ENCODE peak calls at places on chromosomes 13 and 19, in four cellular contexts. V, F, S and Q are unnamed samples.

GRCh38 chr19:33727331-33728028 is 69.2 kb upstream of the KCTD15 start:
- DNase-seq in V (no peak), S (no peak), F (no peak), Q (no peak)

GRCh38 chr13:33109319-33109718 is 93.1 kb downstream of the KL start:
- DNase-seq in V (no peak), S (no peak), F (no peak), Q (peak; percentile 74)

GRCh38 chr13:41458939-41459753 is 1.8 kb downstream of the RGCC start:
- DNase-seq in V (no peak), F (peak; percentile 72), S (peak; percentile 56), Q (peak; percentile 78)

GRCh38 chr19:17332677-17333581 is 1.7 kb downstream of the ANO8 start:
- DNase-seq in F (peak; percentile 39), V (no peak), S (peak; percentile 90), Q (peak; percentile 48)

GRCh38 chr19:19656451-19657396 is 6.8 kb downstream of the ATP13A1 start:
- DNase-seq in V (no peak), S (no peak), F (no peak), Q (no peak)

GRCh38 chr19:31144471-31144870 is 204.8 kb downstream of the TSHZ3 start:
- DNase-seq in F (no peak), S (no peak), V (no peak), Q (no peak)

GRCh38 chr19:41939861-41940442 is 11.7 kb upstream of the ERFL start:
- DNase-seq in V (no peak), S (peak; percentile 46), F (no peak), Q (no peak)

GRCh38 chr13:32984857-32985626 is 31.2 kb upstream of the KL start:
- DNase-seq in F (peak; percentile 58), V (no peak), S (no peak), Q (no peak)

GRCh38 chr19:56111601-56112312 is 9.3 kb downstream of the ZNF787 start:
- DNase-seq in V (no peak), S (no peak), F (no peak), Q (no peak)

GRCh38 chr13:35225582-35225981 is 250.9 kb downstream of the MAB21L1 start:
- DNase-seq in F (no peak), S (no peak), V (no peak), Q (no peak)

GRCh38 chr13:59178344-59178743 is 985.4 kb downstream of the DIAPH3 start:
- DNase-seq in F (peak; percentile 3), V (no peak), S (no peak), Q (no peak)

GRCh38 chr13:59641261-59641660 is 522.5 kb downstream of the DIAPH3 start:
- DNase-seq in F (no peak), V (no peak), S (peak; percentile 64), Q (no peak)

GRCh38 chr19:52492991-52493470 is 34.4 kb upstream of the ZNF808 start:
- DNase-seq in S (peak; percentile 72), V (no peak), F (no peak), Q (no peak)

GRCh38 chr13:23889598-23890224 is 511 bp upstream of the MIPEP start:
- DNase-seq in F (no peak), S (no peak), V (no peak), Q (peak; percentile 22)

GRCh38 chr19:18493440-18494266 is 28.2 kb downstream of the ELL start:
- DNase-seq in F (no peak), V (no peak), S (no peak), Q (no peak)

GRCh38 chr19:51727349-51727880 is 3.6 kb upstream of the HAS1 start:
- DNase-seq in S (no peak), V (no peak), F (no peak), Q (peak; percentile 79)

DNA sequence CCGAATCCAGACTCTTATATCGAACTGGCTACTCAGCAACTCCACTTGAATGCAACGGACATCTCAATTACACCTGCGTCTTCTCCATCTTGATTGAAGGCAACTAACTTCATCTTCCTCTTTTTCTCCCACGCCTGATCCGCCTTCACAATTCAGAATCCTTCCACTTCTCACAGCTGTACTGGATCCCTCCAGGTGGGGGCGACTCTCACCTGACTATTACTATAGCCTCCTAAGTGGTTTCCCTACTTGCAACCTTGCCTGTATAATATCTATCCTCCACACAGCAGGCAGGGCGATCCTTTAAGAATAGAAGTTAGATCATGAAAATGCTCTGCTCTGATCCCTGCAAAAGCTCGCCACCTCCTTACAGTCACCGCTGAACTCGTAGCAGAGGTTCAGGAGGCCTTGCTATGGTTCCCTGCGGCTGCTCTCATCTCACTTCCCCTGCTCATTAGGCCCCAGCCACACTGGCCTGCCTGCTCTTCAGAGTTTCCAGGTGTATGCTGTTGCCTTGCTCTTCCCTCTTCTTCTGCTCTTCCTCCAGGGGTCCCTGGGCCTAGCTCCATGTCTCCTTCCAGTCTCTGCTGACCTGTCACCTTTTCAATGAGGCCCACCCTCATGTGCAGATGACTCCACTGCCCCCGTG is 31.9 kb downstream of the RFXAP start:
- DNase-seq in F (no peak), V (no peak), S (peak; percentile 74), Q (peak; percentile 1)
- TF ChIP-seq CTCF in F (peak; percentile 28), V (no peak), S (peak; percentile 45), Q (peak; percentile 34)

DNA sequence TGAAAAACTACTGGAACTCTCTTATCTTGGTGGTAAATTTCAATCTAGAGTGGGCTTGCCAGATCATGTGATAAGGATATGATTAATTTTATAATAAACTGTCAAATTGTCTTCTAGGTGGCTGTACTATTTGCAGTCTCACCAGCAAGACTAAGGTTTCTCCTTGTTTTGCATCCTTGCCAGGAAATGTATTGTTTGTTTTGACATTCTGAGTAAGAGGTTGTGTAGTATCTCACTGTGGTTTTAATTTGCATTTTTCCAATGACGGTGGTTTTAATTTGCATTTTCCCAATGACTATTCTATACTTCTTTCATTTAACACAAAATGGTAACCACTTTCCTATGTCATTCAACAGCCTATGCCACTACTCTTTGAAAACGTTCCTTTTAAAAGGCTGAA is 2.0 kb downstream of the CAB39L start:
- DNase-seq in S (no peak), F (peak; percentile 85), V (no peak), Q (no peak)
- TF ChIP-seq CTCF in S (no peak), F (no peak), V (no peak), Q (no peak)

GRCh38 chr13:30111810-30112209 is 195.5 kb downstream of the KATNAL1 start:
- DNase-seq in S (peak; percentile 31), F (no peak), V (no peak), Q (no peak)
- TF ChIP-seq CTCF in S (peak; percentile 15), F (peak; percentile 39), V (no peak), Q (peak; percentile 28)

GRCh38 chr19:43229315-43229714 is 23.9 kb upstream of the PSG4 start:
- DNase-seq in V (no peak), S (no peak), F (peak; percentile 10), Q (peak; percentile 31)
- TF ChIP-seq CTCF in V (no peak), S (peak; percentile 20), F (peak; percentile 23), Q (peak; percentile 38)

GRCh38 chr19:11662278-11662677 is 65.0 kb downstream of the ZNF627 start:
- DNase-seq in V (no peak), F (no peak), S (no peak), Q (no peak)

GRCh38 chr19:11656535-11656934 is 59.3 kb downstream of the ZNF627 start:
- DNase-seq in F (no peak), V (no peak), S (no peak), Q (no peak)

GRCh38 chr19:11657307-11657706 is 60.0 kb downstream of the ZNF627 start:
- DNase-seq in S (no peak), V (no peak), F (no peak), Q (no peak)

GRCh38 chr19:11658954-11659353 is 61.7 kb downstream of the ZNF627 start:
- DNase-seq in S (no peak), F (no peak), V (no peak), Q (no peak)

DNA sequence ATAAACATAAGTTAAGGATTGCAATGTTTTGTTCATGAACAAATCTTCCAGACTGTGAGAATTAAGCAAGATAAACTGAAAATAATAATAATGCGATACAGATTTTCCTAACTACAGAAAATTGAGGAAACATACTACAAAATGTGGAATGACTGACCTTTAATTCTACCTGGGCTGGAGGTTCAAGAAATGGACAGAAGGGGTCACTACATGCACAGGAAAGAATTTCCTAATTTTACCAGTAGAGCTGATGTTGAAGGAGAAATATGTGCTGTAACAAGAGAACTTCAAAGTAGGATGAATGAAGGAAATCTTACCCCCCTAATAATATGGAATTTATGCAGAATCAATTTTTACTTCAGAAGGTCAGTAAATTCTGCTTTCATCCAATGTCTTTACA is 62.3 kb downstream of the ZNF627 start:
- DNase-seq in F (peak; percentile 12), V (no peak), S (no peak), Q (peak; percentile 9)
- TF ChIP-seq CTCF in F (peak; percentile 45), V (no peak), S (peak; percentile 26), Q (peak; percentile 48)

GRCh38 chr19:40744554-40745401 is 5.5 kb downstream of the ACTMAP start:
- DNase-seq in F (no peak), S (peak; percentile 54), V (no peak), Q (peak; percentile 5)
- TF ChIP-seq CTCF in F (no peak), S (peak; percentile 26), V (no peak), Q (no peak)

GRCh38 chr19:16200038-16200775 is 2.5 kb downstream of the AP1M1 start:
- DNase-seq in V (no peak), F (peak; percentile 33), S (no peak), Q (peak; percentile 78)
- TF ChIP-seq CTCF in V (no peak), F (no peak), S (no peak), Q (peak; percentile 20)

GRCh38 chr19:53966931-53967330 is 4.2 kb downstream of the CACNG8 start:
- DNase-seq in S (no peak), F (no peak), V (no peak), Q (no peak)
- TF ChIP-seq CTCF in S (no peak), F (no peak), V (no peak), Q (no peak)

GRCh38 chr19:12139885-12140544 is at the start of gene ZNF20:
- DNase-seq in V (peak; percentile 84), F (peak; percentile 91), S (peak; percentile 99), Q (peak; percentile 89)
- TF ChIP-seq CTCF in V (no peak), F (no peak), S (no peak), Q (no peak)